ENCODE peak calls at places on chromosome 13, in six cellular contexts. One of them, this sample, is unnamed.

GRCh38 chr13:98846521-98846920 is 94.0 kb upstream of the SLC15A1 start:
- DNase-seq in GM12878: no peak
- DNase-seq in HepG2: no peak
- DNase-seq in GM12891: no peak
- DNase-seq in H1: no peak
- DNase-seq in K562: no peak
- DNase-seq in this sample: no peak

GRCh38 chr13:98285317-98285716 is 108.2 kb upstream of the RNF113B start:
- DNase-seq in GM12878: no peak
- DNase-seq in H1: no peak
- DNase-seq in K562: no peak
- DNase-seq in HepG2: no peak
- DNase-seq in GM12891: no peak
- DNase-seq in this sample: no peak

GRCh38 chr13:55361141-55361540 is 1779.6 kb upstream of the PRR20A start:
- DNase-seq in H1: no peak
- DNase-seq in GM12891: no peak
- DNase-seq in HepG2: no peak
- DNase-seq in GM12878: no peak
- DNase-seq in K562: no peak
- DNase-seq in this sample: no peak

GRCh38 chr13:20525601-20526544 is at the start of gene CRYL1:
- DNase-seq in K562: peak
- DNase-seq in GM12891: peak
- DNase-seq in GM12878: peak
- DNase-seq in H1: no peak
- DNase-seq in HepG2: peak
- DNase-seq in this sample: peak

GRCh38 chr13:59047546-59047945 is 1116.2 kb downstream of the DIAPH3 start:
- DNase-seq in K562: no peak
- DNase-seq in GM12891: no peak
- DNase-seq in HepG2: no peak
- DNase-seq in GM12878: no peak
- DNase-seq in H1: no peak
- DNase-seq in this sample: no peak

GRCh38 chr13:111980146-111980929 is 86.6 kb upstream of the SOX1 start:
- DNase-seq in HepG2: no peak
- DNase-seq in GM12878: no peak
- DNase-seq in H1: no peak
- DNase-seq in GM12891: no peak
- DNase-seq in K562: no peak
- DNase-seq in this sample: no peak

GRCh38 chr13:66933994-66934393 is 296.1 kb downstream of the PCDH9 start:
- DNase-seq in K562: peak
- DNase-seq in GM12878: no peak
- DNase-seq in GM12891: no peak
- DNase-seq in H1: no peak
- DNase-seq in HepG2: no peak
- DNase-seq in this sample: no peak

GRCh38 chr13:109345433-109345941 is 440.9 kb downstream of the IRS2 start:
- DNase-seq in GM12891: no peak
- DNase-seq in K562: no peak
- DNase-seq in GM12878: no peak
- DNase-seq in HepG2: no peak
- DNase-seq in H1: no peak
- DNase-seq in this sample: no peak

GRCh38 chr13:82341116-82341515 is 1541.2 kb downstream of the SLITRK1 start:
- DNase-seq in HepG2: no peak
- DNase-seq in K562: no peak
- DNase-seq in GM12878: no peak
- DNase-seq in GM12891: no peak
- DNase-seq in H1: no peak
- DNase-seq in this sample: no peak

GRCh38 chr13:21879263-21879914 is 208.5 kb downstream of the FGF9 start:
- DNase-seq in GM12878: no peak
- DNase-seq in HepG2: no peak
- DNase-seq in K562: no peak
- DNase-seq in GM12891: no peak
- DNase-seq in H1: no peak
- DNase-seq in this sample: no peak

GRCh38 chr13:100392709-100393630 is 195.6 kb downstream of the GGACT start:
- DNase-seq in H1: peak
- DNase-seq in HepG2: peak
- DNase-seq in GM12891: no peak
- DNase-seq in K562: peak
- DNase-seq in GM12878: peak
- DNase-seq in this sample: no peak
- TF ChIP-seq POLR2AphosphoS5 in H1: no peak
- TF ChIP-seq POLR2AphosphoS5 in HepG2: no peak
- TF ChIP-seq POLR2AphosphoS5 in GM12891: no peak
- TF ChIP-seq POLR2AphosphoS5 in K562: no peak
- TF ChIP-seq POLR2AphosphoS5 in GM12878: no peak
- TF ChIP-seq POLR2AphosphoS5 in this sample: no peak

DNA sequence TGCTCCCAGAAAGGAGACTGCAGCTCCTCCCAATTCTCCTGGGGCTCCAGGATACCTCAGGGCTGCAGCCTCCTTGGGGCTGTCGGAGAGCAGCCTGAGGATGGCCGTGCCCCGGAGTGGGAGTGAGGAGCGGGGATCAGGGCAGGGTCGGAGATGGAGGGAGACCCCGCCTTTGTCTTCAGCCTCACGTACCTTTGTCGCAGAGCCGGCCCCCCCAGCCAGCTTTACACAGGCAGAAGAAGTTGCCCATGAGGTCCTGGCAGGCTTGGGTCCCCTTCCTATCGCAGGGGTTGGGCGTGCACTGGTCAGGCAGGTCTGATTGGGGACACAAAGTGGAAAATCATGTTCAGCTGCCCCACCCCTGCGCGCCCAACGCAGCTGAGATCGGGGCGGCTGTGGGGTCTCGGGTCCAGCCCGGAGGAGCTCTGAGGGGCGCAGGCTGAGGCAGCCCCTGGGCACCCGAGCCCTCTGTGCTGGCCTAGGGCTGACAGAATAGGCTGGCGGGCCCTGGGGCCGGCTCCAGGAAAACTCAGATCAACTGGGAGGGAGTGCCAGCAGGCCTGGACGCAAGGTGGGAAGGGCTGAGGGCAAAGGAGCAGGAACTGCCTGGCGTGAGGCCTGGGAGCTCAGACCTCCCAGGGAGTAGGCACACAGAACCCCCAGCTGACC is 24.2 kb downstream of the GAS6 start:
- DNase-seq in HepG2: no peak
- DNase-seq in H1: no peak
- DNase-seq in GM12878: no peak
- DNase-seq in GM12891: no peak
- DNase-seq in K562: no peak
- DNase-seq in this sample: no peak
- TF ChIP-seq POLR2A in HepG2: no peak
- TF ChIP-seq POLR2A in H1: no peak
- TF ChIP-seq POLR2A in GM12878: no peak
- TF ChIP-seq POLR2A in GM12891: no peak
- TF ChIP-seq POLR2A in K562: no peak
- TF ChIP-seq POLR2A in this sample: no peak

GRCh38 chr13:80339578-80339840 is 1.4 kb downstream of the SPRY2 start:
- DNase-seq in H1: no peak
- DNase-seq in K562: peak
- DNase-seq in HepG2: no peak
- DNase-seq in GM12878: no peak
- DNase-seq in GM12891: no peak
- DNase-seq in this sample: no peak

GRCh38 chr13:80339841-80340642 is 884 bp downstream of the SPRY2 start:
- DNase-seq in HepG2: peak
- DNase-seq in K562: peak
- DNase-seq in GM12891: no peak
- DNase-seq in GM12878: no peak
- DNase-seq in H1: no peak
- DNase-seq in this sample: no peak

GRCh38 chr13:80341098-80341701 is at the start of gene SPRY2:
- DNase-seq in GM12878: no peak
- DNase-seq in HepG2: peak
- DNase-seq in GM12891: no peak
- DNase-seq in K562: peak
- DNase-seq in H1: peak
- DNase-seq in this sample: no peak

GRCh38 chr13:80341771-80342271 is 895 bp upstream of the SPRY2 start:
- DNase-seq in GM12878: no peak
- DNase-seq in HepG2: peak
- DNase-seq in K562: no peak
- DNase-seq in H1: no peak
- DNase-seq in GM12891: no peak
- DNase-seq in this sample: no peak

GRCh38 chr13:80340643-80341097 is 256 bp downstream of the SPRY2 start:
- DNase-seq in GM12878: no peak
- DNase-seq in GM12891: no peak
- DNase-seq in H1: no peak
- DNase-seq in HepG2: peak
- DNase-seq in K562: no peak
- DNase-seq in this sample: no peak
- TF ChIP-seq TAF1 in GM12878: no peak
- TF ChIP-seq TAF1 in GM12891: no peak
- TF ChIP-seq TAF1 in H1: no peak
- TF ChIP-seq TAF1 in HepG2: no peak
- TF ChIP-seq TAF1 in K562: no peak
- TF ChIP-seq TAF1 in this sample: no peak

DNA sequence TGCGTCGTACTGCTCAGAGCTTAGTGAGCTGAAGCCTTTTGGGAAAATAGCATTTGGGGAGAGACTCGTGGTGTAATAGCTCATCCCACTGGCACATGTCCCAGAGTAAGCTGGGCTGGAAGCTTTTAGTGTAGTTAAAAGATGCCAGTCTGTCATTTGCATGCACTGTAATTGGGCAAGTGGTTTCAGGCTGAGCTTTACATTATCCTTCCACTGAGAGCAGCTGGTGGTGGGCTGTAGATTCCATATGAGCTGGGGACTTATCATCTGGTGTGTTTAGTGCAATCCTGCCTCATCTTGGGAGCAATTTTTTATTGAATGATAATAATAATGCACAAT is 69.9 kb downstream of the LRCH1 start:
- DNase-seq in HepG2: no peak
- DNase-seq in H1: no peak
- DNase-seq in GM12891: no peak
- DNase-seq in GM12878: no peak
- DNase-seq in K562: no peak
- DNase-seq in this sample: no peak
- TF ChIP-seq POLR2AphosphoS5 in HepG2: no peak
- TF ChIP-seq POLR2AphosphoS5 in H1: no peak
- TF ChIP-seq POLR2AphosphoS5 in GM12891: no peak
- TF ChIP-seq POLR2AphosphoS5 in GM12878: no peak
- TF ChIP-seq POLR2AphosphoS5 in K562: no peak
- TF ChIP-seq POLR2AphosphoS5 in this sample: no peak

DNA sequence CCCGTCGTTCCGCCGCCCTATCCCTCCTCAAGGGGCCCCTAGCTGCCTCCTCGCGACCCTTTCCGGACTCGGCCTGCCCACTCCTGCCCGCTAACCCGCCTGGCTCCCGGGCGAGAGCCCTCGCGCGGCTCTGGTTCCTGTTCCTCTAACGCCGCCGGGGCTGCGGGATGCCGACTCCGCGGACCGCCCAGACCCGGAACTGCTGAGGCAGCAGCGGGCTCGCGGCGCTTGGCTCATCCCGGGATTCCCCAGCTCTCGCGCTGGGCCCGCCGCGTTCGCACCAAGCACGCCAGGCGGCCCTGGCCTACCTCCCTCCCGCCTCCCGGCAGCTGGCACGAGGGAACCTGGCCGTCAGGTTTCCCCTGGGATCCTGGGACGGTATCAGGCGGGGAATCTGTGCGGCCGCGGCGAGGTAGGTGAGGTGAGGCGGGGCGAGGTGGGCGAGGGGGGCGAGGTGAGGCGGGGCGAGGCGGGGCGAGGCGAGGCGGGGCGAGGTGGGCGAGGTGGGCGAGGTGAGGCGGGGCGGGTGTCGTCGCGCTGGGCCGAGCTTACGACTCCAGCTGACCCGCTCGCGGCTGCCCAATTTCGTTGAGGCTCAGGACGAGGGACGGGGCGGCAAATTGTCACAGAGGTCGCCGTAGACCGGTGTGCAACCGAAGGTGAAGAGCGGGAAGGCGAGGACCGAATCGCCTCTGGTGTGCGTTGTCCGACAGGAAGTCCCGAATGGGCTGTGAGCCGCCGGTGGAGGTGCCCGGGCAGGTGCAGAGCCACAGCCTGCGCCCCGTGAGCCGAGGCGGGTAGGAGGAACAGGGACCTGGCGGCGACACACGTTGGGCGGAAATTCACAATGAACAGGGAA is at the start of the genes CCDC122 and LACC1:
- DNase-seq in GM12878: no peak
- DNase-seq in GM12891: peak
- DNase-seq in HepG2: peak
- DNase-seq in H1: no peak
- DNase-seq in K562: no peak
- DNase-seq in this sample: peak
- TF ChIP-seq POLR2A in GM12878: peak
- TF ChIP-seq POLR2A in GM12891: peak
- TF ChIP-seq POLR2A in HepG2: peak
- TF ChIP-seq POLR2A in H1: peak
- TF ChIP-seq POLR2A in K562: no peak
- TF ChIP-seq POLR2A in this sample: peak

GRCh38 chr13:23766199-23766771 is 122.9 kb downstream of the MIPEP start:
- DNase-seq in HepG2: no peak
- DNase-seq in GM12878: no peak
- DNase-seq in K562: no peak
- DNase-seq in GM12891: no peak
- DNase-seq in H1: no peak
- DNase-seq in this sample: no peak
- TF ChIP-seq TAF1 in HepG2: no peak
- TF ChIP-seq TAF1 in GM12878: no peak
- TF ChIP-seq TAF1 in K562: no peak
- TF ChIP-seq TAF1 in GM12891: no peak
- TF ChIP-seq TAF1 in H1: no peak
- TF ChIP-seq TAF1 in this sample: no peak

This sample was measured in GM12892.